ENCODE peak calls at places on chromosome 9, in four cellular contexts. One of them, this sample, is unnamed.

GRCh38 chr9:121870271-121870670 is 218.8 kb downstream of the DAB2IP start:
- DNase-seq in prostate gland: no peak
- DNase-seq in uterus: no peak
- DNase-seq in A549: no peak
- DNase-seq in this sample: no peak

GRCh38 chr9:14353222-14354056 is 39.5 kb upstream of the NFIB start:
- DNase-seq in uterus: peak; percentile 93
- DNase-seq in prostate gland: peak; percentile 94
- DNase-seq in A549: peak; percentile 91
- DNase-seq in this sample: peak; percentile 95

GRCh38 chr9:127741831-127742434 is 6.8 kb upstream of the TOR2A start:
- DNase-seq in uterus: peak; percentile 56
- DNase-seq in A549: peak; percentile 49
- DNase-seq in prostate gland: no peak
- DNase-seq in this sample: no peak

GRCh38 chr9:129591916-129592315 is 29.0 kb downstream of the C9orf50 start:
- DNase-seq in prostate gland: no peak
- DNase-seq in uterus: no peak
- DNase-seq in A549: no peak
- DNase-seq in this sample: no peak

GRCh38 chr9:71733176-71733575 is 35.1 kb downstream of the CEMIP2 start:
- DNase-seq in uterus: no peak
- DNase-seq in prostate gland: no peak
- DNase-seq in A549: no peak
- DNase-seq in this sample: no peak

GRCh38 chr9:19830796-19831195 is 42.0 kb upstream of the SLC24A2 start:
- DNase-seq in uterus: no peak
- DNase-seq in A549: no peak
- DNase-seq in prostate gland: no peak
- DNase-seq in this sample: no peak

GRCh38 chr9:1708215-1708614 is 306.9 kb upstream of the SMARCA2 start:
- DNase-seq in A549: no peak
- DNase-seq in uterus: no peak
- DNase-seq in prostate gland: no peak
- DNase-seq in this sample: no peak

GRCh38 chr9:95082401-95083084 is 235.0 kb downstream of the FANCC start:
- DNase-seq in uterus: no peak
- DNase-seq in prostate gland: no peak
- DNase-seq in A549: no peak
- DNase-seq in this sample: peak; percentile 53

GRCh38 chr9:79221084-79221483 is 350.7 kb upstream of the TLE4 start:
- DNase-seq in prostate gland: no peak
- DNase-seq in uterus: no peak
- DNase-seq in A549: peak; percentile 7
- DNase-seq in this sample: no peak

GRCh38 chr9:126857261-126857960 is 3.0 kb upstream of the ZBTB34 start:
- DNase-seq in prostate gland: peak; percentile 68
- DNase-seq in A549: no peak
- DNase-seq in uterus: no peak
- DNase-seq in this sample: no peak

GRCh38 chr9:129996161-129996849 is 46.7 kb downstream of the FNBP1 start:
- DNase-seq in prostate gland: no peak
- DNase-seq in uterus: no peak
- DNase-seq in A549: no peak
- DNase-seq in this sample: no peak

GRCh38 chr9:88932766-88933165 is 58.5 kb upstream of the S1PR3 start:
- DNase-seq in uterus: no peak
- DNase-seq in prostate gland: no peak
- DNase-seq in A549: no peak
- DNase-seq in this sample: no peak

GRCh38 chr9:117094493-117094892 is 320.4 kb downstream of the ASTN2 start:
- DNase-seq in prostate gland: no peak
- DNase-seq in A549: no peak
- DNase-seq in uterus: peak; percentile 56
- DNase-seq in this sample: no peak

GRCh38 chr9:5459289-5459829 is 9.0 kb downstream of the CD274 start:
- DNase-seq in prostate gland: no peak
- DNase-seq in uterus: no peak
- DNase-seq in A549: no peak
- DNase-seq in this sample: no peak

GRCh38 chr9:37911271-37911681 is 7.3 kb upstream of the SLC25A51 start:
- DNase-seq in A549: no peak
- DNase-seq in uterus: no peak
- DNase-seq in prostate gland: no peak
- DNase-seq in this sample: peak; percentile 45

GRCh38 chr9:36584626-36585460 is 12.1 kb downstream of the MELK start:
- DNase-seq in uterus: no peak
- DNase-seq in prostate gland: no peak
- DNase-seq in A549: no peak
- DNase-seq in this sample: no peak

GRCh38 chr9:130191068-130191748 is 19.0 kb downstream of the NCS1 start:
- DNase-seq in A549: no peak
- DNase-seq in uterus: no peak
- DNase-seq in prostate gland: no peak
- DNase-seq in this sample: no peak

DNA sequence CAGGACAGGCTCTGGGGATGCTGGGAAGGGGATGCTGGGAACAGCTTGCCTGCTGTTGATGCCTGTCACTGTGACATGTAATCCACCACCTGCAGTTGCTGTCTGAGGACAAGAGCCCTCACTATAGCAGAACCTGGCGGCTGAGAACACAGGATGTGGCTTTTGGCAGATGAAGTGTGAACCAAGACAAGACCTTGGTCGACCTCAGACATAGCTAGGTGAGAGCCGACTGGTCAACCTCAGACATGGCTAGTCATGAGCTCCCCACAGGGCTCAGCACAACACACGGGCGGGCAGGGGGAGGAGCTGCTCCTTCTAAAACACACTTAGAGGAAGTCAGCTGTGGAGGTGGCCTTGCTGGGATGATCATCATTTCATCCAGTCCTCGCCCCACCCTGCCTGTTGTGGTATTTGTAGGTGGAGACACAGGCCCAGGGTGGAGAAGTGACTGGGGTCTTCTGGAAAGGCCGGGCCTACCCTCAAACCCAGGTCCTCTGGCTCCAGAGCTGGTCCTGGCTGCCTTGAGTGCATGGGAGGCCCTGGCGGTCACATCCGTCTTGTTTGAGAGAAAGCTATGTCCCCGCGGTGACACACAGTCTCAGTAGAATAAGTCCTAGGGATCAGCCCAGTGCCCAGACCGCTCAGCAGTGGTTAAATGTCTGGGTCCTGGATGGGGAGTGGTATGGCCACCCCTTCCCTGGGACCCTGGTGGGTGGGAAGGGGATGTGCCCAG is 6.1 kb downstream of the SUSD3 start:
- DNase-seq in uterus: no peak
- DNase-seq in A549: no peak
- DNase-seq in prostate gland: peak; percentile 13
- DNase-seq in this sample: no peak
- TF ChIP-seq POLR2A in uterus: no peak
- TF ChIP-seq POLR2A in A549: no peak
- TF ChIP-seq POLR2A in prostate gland: no peak
- TF ChIP-seq POLR2A in this sample: no peak

GRCh38 chr9:111561165-111561719 is 36.3 kb downstream of the ZNF483 start:
- DNase-seq in A549: no peak
- DNase-seq in uterus: no peak
- DNase-seq in prostate gland: no peak
- DNase-seq in this sample: no peak

GRCh38 chr9:111559000-111559610 is 34.1 kb downstream of the ZNF483 start:
- DNase-seq in A549: no peak
- DNase-seq in uterus: no peak
- DNase-seq in prostate gland: no peak
- DNase-seq in this sample: no peak
- H3K9me3 ChIP-seq in A549: peaks cover 37% of the 10 kb centered on the region
- H3K9me3 ChIP-seq in uterus: no peaks in the 10 kb centered on the region
- H3K9me3 ChIP-seq in prostate gland: no peaks in the 10 kb centered on the region
- H3K9me3 ChIP-seq in this sample: peaks cover 10% of the 10 kb centered on the region

DNA sequence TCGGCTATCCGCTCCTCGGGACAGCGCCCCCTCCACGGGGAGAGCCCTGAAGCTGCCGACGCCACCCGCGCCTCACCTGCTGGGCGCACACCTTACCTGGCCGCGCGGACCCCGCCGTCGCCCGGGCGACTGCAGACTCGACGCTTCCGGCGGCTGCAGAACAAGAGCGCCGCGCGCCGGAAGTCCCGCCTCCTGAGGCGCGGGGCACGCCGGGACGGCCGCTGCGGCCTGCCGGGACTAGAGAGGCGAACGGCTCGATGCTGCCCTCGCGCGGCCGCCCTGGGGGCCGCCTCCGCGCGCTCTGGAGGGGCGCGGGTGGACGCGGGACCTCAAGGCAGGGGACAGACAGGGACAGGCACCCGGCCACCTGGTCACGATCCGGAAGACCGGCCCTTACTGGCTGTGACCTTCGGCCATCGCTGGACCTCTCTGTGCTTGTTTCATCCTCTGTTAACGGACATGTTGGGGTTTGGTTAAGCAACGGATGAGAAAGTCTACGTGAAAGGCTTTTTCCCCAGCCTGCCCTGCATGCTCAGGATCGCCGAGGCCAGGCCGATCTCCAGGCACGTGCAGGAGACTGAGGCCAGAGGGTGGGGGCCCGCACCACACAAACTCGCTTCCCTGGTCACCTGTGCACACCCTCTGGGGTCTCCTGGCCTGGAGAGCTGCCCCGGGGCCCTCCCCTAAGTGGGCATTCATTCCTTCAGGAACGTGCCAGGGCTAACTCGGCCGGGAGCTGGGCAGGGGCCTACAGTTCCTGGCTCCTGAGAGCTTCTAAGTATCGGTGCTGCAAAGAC is at the start of gene SNAPC4:
- DNase-seq in uterus: peak; percentile 74
- DNase-seq in A549: peak; percentile 80
- DNase-seq in prostate gland: peak; percentile 73
- DNase-seq in this sample: peak; percentile 82
- TF ChIP-seq POLR2A in uterus: peak; percentile 45
- TF ChIP-seq POLR2A in A549: peak; percentile 92
- TF ChIP-seq POLR2A in prostate gland: peak; percentile 45
- TF ChIP-seq POLR2A in this sample: no peak

GRCh38 chr9:101403886-101404285 is 5.2 kb downstream of the ZNF189 start:
- DNase-seq in uterus: no peak
- DNase-seq in A549: no peak
- DNase-seq in prostate gland: no peak
- DNase-seq in this sample: no peak

GRCh38 chr9:101408374-101409078 is 9.9 kb downstream of the ZNF189 start:
- DNase-seq in A549: no peak
- DNase-seq in prostate gland: no peak
- DNase-seq in uterus: no peak
- DNase-seq in this sample: no peak

GRCh38 chr9:101414839-101415238 is 16.2 kb downstream of the ZNF189 start:
- DNase-seq in A549: no peak
- DNase-seq in prostate gland: no peak
- DNase-seq in uterus: no peak
- DNase-seq in this sample: no peak

GRCh38 chr9:101409079-101409477 is 10.4 kb downstream of the ZNF189 start:
- DNase-seq in uterus: no peak
- DNase-seq in prostate gland: no peak
- DNase-seq in A549: no peak
- DNase-seq in this sample: no peak
- H3K9me3 ChIP-seq in uterus: peaks cover 12% of the 10 kb centered on the region
- H3K9me3 ChIP-seq in prostate gland: no peaks in the 10 kb centered on the region
- H3K9me3 ChIP-seq in A549: peaks cover 96% of the 10 kb centered on the region
- H3K9me3 ChIP-seq in this sample: peaks cover 83% of the 10 kb centered on the region

GRCh38 chr9:136835932-136836901 is 6.1 kb upstream of the AJM1 start:
- DNase-seq in A549: no peak
- DNase-seq in prostate gland: no peak
- DNase-seq in uterus: no peak
- DNase-seq in this sample: no peak

GRCh38 chr9:136837146-136837855 is 5.0 kb upstream of the AJM1 start:
- DNase-seq in prostate gland: no peak
- DNase-seq in uterus: no peak
- DNase-seq in A549: no peak
- DNase-seq in this sample: no peak

GRCh38 chr9:136832581-136832980 is 9.7 kb upstream of the AJM1 start:
- DNase-seq in A549: no peak
- DNase-seq in prostate gland: no peak
- DNase-seq in uterus: no peak
- DNase-seq in this sample: no peak

GRCh38 chr9:136833381-136834142 is 8.7 kb upstream of the AJM1 start:
- DNase-seq in A549: no peak
- DNase-seq in prostate gland: no peak
- DNase-seq in uterus: no peak
- DNase-seq in this sample: no peak

GRCh38 chr9:136835162-136835931 is 6.9 kb upstream of the AJM1 start:
- DNase-seq in uterus: no peak
- DNase-seq in A549: no peak
- DNase-seq in prostate gland: no peak
- DNase-seq in this sample: no peak
- TF ChIP-seq POLR2A in uterus: no peak
- TF ChIP-seq POLR2A in A549: no peak
- TF ChIP-seq POLR2A in prostate gland: no peak
- TF ChIP-seq POLR2A in this sample: no peak

DNA sequence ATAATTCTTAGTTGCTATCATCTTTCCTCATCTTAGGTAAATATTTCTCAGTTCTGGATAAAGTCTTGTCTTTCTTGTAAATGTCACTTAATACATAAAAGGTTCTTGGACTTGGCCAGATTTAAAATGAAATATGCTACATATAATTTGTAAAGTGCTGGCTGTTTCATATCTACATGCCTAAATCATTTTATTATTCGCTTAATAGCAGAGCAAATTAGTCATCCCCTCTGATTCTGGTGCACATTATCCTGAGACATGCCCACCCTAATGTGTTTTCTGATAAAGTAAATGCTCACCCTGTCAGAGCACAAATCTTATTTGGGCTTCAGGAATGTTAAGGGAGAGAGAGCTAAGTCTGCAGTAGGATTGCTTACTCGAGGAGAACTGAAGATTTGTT is 166.5 kb upstream of the IZUMO3 start:
- DNase-seq in prostate gland: no peak
- DNase-seq in A549: no peak
- DNase-seq in uterus: no peak
- DNase-seq in this sample: no peak
- H3K9me3 ChIP-seq in prostate gland: no peaks in the 10 kb centered on the region
- H3K9me3 ChIP-seq in A549: no peaks in the 10 kb centered on the region
- H3K9me3 ChIP-seq in uterus: no peaks in the 10 kb centered on the region
- H3K9me3 ChIP-seq in this sample: no peaks in the 10 kb centered on the region

This sample was measured in suprapubic skin.